ENCODE peak calls at places on chromosomes 7 and 10, in four cellular contexts. V, A, H and B are unnamed samples. For H3K4me1, the result is how much of the 10 kb centered on the place peaks cover.

GRCh38 chr10:33376976-33377657 is 42.6 kb upstream of the NRP1 start:
- DNase-seq in H (no peak), V (peak), A (peak), B (no peak)

GRCh38 chr7:155785536-155785935 is 26.7 kb downstream of the SHH start:
- DNase-seq in A (peak), V (no peak), H (no peak), B (no peak)

GRCh38 chr7:129095258-129095657 is 40.3 kb upstream of the TNPO3 start:
- DNase-seq in A (no peak), H (no peak), V (no peak), B (no peak)

GRCh38 chr7:19982841-19983835 is 209.7 kb upstream of the TMEM196 start:
- DNase-seq in A (peak), V (peak), H (peak), B (no peak)

GRCh38 chr7:229184-229964 is 37.0 kb downstream of the FAM20C start:
- DNase-seq in A (peak), H (no peak), V (peak), B (no peak)

GRCh38 chr10:62719058-62719457 is 85.5 kb upstream of the ADO start:
- DNase-seq in V (no peak), A (no peak), H (no peak), B (no peak)

GRCh38 chr7:70133291-70133690 is 535.0 kb downstream of the AUTS2 start:
- DNase-seq in V (no peak), A (no peak), H (no peak), B (no peak)

GRCh38 chr7:124764071-124764846 is 1.3 kb downstream of the GPR37 start:
- DNase-seq in V (no peak), H (peak), A (no peak), B (no peak)

GRCh38 chr7:12951397-12951801 is 264.0 kb downstream of the ARL4A start:
- DNase-seq in A (peak), V (peak), H (no peak), B (no peak)

GRCh38 chr10:84993251-84994035 is 665.1 kb downstream of the CCSER2 start:
- DNase-seq in V (no peak), A (no peak), H (no peak), B (no peak)

GRCh38 chr7:50475340-50475739 is 25.2 kb upstream of the FIGNL1 start:
- DNase-seq in V (no peak), A (no peak), H (no peak), B (no peak)

GRCh38 chr7:44990520-44991023 is 9.4 kb upstream of the CCM2 start:
- DNase-seq in A (peak), H (no peak), V (peak), B (no peak)

GRCh38 chr10:92880233-92880861 is 32.0 kb downstream of the EXOC6 start:
- DNase-seq in H (peak), V (peak), A (peak), B (no peak)

DNA sequence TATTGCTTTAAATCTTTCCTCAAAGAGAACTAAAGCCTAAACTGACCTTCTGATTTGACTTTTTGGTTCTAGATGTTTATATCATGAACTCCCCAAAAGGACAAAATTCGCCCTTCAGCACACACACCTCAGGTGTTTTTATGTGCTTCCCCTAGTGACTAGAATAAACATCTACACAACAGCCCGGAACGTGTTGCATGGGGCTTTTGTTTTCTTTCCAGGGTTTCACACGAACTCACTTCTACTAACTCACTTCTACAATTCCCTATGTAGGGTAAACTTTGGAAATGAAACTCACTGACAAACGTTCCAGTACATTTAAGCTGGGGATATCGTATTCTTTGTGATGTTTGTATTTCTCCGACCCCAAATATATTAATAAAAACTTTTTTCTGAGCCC is 1.4 kb downstream of the TRA2A start:
- DNase-seq in H (peak), V (peak), A (peak), B (no peak)
- H3K9ac ChIP-seq in H (peak), V (peak), A (peak), B (peak)

DNA sequence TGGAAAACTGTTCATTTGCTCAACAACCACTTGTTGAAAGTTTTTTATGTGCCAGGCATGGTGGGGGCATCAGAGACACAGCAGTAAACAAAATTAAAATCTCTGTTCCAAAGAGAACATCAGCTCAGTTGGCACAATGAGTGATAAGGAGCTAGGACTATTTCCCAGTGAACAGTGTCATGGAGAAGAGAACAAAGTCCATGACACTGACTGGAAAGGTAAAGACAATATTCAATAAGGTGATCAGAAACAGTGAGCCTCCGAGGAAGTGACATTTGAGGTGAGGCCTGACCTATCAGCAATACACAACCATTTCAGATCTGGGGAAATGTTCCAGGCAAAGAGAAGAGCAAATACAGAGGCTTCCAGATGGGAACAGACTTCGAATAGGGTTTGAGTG is 14.6 kb downstream of the ACSL5 start:
- DNase-seq in A (no peak), V (no peak), H (no peak), B (no peak)
- H3K4me1 ChIP-seq in A (under half), V (under half), H (under half), B (under half)

GRCh38 chr10:123157210-123157609 is 3.0 kb downstream of the BUB3 start:
- DNase-seq in H (no peak), V (peak), A (peak), B (no peak)
- H3K4me2 ChIP-seq in H (peak), V (peak), A (peak), B (no peak)

DNA sequence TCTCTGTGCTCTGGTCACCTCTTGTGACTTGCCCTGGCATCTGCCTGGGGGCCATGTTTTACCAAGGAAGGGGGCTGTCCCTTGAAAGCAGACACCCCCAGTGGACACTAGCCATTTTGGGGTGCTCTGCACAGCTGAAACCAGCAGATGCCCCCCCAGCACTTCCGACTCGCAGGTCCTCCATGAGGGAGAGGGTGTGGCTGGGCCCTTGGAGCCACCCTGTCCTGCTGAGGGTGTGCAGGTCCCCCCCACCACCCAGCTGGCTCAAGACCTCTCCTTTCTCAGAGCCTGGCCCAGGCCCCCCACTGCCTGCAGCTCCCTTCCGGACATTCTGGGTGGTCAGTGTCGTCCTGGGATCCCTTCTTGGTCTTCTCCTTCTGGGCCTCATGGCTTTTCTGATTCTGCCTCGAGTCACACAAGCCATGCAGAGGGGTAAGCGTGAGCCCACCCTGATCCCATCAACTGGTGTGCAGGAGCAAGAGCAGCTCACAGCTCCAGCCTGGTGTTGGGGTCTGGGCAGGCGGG is 12.3 kb downstream of the SCART1 start:
- DNase-seq in A (no peak), H (no peak), V (no peak), B (no peak)
- H3K9ac ChIP-seq in A (no peak), H (no peak), V (no peak), B (no peak)

DNA sequence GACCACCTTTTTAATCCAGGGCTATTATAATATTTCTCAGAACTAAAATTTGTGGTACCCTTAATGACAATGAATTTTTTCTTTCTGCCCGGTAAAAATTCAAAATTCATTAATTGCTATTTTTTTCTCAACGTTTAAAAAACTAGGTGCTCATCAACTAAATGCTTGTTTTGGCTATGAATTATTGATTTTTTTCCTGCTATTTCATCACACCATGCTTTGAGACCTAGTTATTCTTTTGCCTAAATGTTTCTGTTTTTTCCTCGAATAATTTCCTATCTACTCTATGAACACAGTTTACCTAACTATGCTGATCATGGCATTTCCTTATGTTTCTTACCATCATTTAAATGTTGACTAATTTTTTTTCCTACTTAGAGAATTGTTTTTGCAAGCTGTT is 5.6 kb upstream of the CD36 start:
- DNase-seq in H (no peak), A (no peak), V (no peak), B (no peak)
- H3K4me1 ChIP-seq in H (under half), A (under half), V (under half), B (under half)

DNA sequence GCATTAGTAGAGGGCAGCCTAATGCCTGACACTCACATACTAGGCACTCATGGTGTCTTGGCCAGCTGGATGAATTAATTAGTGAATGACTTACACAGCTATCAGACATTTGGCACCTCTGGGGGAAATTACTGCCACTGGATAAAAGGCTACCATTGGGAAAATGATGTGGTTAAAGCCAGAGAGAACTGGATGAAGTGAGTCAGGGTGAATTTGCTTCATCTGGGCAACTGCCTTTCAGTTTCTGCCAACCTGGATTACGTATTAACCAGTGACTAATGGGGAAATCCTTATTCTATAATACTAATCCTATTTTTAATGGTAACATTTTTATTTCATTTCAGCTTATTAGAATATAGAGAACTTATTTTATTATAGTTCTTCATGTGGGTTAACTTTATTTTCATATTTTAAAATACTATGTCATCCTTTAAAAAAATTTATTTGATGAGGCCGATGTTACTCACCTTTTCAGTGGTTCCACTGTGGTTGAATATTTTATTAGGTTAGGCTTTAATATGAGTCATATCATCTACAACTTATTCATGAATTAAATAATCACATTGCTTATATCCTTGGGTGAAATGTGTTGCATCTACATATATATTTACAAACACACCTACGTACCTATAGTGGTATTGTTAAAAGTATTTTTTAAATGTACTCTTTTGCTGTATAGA is 85.6 kb upstream of the CAPZA2 start:
- DNase-seq in A (peak), V (peak), H (no peak), B (peak)
- H3K4me2 ChIP-seq in A (peak), V (peak), H (no peak), B (peak)

GRCh38 chr7:101111261-101111660 is 15.6 kb upstream of the SERPINE1 start:
- DNase-seq in V (no peak), A (no peak), H (no peak), B (no peak)
- H3K9ac ChIP-seq in V (no peak), A (no peak), H (no peak), B (no peak)

DNA sequence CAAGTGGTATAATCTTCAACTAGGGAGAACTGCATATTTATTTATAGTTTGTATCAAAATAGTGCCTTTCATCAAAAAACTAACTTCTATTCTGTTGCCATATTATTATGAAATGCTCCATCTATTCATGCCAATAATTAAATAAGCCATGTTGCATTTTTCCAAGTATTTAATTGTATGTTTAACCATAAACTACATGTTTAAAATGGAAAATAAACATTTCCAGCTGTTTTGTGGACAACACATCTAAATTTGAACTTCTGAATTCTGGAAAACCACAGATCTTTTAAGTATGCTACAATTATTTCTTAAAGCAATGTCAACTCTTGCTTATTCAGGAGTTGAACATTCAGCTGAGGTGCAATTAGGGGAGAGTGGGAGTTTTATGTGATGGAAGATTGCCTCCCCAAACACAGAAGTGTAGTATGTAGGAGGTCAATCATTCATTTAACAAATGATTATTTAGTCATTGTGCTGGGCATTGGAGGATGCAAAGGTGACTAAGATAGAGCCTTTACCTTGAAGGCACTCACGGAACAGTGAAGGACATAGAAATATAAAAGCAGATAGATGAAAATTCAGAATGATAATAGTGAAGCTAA is 80.7 kb upstream of the PPP1R3C start:
- DNase-seq in H (no peak), A (no peak), V (no peak), B (no peak)
- H3K4me1 ChIP-seq in H (under half), A (under half), V (under half), B (under half)

DNA sequence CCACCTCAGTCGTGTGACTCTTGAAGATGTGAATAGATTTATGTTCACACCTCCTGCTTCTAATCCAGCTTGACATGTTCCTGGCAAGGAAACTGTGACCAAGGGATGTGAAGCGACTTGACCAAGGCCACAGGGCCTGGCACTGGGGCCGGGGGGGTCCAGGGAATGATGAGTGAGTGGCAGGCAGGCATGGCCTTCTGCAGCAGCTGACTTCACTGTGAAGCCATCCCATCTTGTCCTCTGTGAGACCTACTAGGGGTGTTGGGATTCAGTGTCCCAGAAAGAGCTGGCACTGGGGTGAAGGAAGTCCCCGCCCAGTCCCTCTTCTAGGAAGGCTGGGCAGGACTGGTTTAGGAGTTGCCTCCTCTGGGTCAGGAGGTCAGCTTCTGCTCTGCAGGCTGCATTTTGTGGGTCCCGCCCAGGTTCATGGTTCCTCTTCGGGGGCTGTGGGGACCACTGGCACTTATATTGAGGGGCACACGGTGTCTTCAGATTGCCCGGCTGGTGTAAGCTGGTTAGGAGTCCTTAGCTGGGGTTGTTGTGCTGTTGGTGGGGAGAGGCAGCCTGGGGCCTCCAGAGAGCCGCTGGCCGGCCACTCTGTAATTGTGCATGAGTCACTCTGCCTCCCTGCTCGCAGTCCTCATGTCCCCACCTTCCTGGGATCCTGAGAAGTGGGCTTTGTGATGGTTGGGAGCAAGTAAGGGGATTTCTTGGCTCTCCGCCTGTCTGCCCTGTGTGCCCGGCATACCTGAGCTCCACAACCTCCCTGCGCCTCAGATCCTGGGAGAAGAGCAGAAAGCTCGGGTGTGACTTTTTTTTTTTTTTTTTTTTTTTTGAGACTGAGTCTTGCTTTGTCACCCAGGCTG is 11.0 kb downstream of the ZMIZ1 start:
- DNase-seq in H (no peak), A (peak), V (peak), B (no peak)
- H3K4me2 ChIP-seq in H (no peak), A (peak), V (peak), B (no peak)

GRCh38 chr7:22601028-22601795 is 101.2 kb upstream of the STEAP1B start:
- DNase-seq in A (no peak), H (no peak), V (peak), B (no peak)

GRCh38 chr7:22597845-22598244 is 97.9 kb upstream of the STEAP1B start:
- DNase-seq in V (peak), H (no peak), A (peak), B (peak)

GRCh38 chr7:22598318-22598717 is 98.3 kb upstream of the STEAP1B start:
- DNase-seq in H (no peak), V (no peak), A (no peak), B (no peak)

GRCh38 chr7:22594020-22594419 is 94.0 kb upstream of the STEAP1B start:
- DNase-seq in A (no peak), V (no peak), H (no peak), B (no peak)

GRCh38 chr7:22596763-22597434 is 96.9 kb upstream of the STEAP1B start:
- DNase-seq in H (no peak), V (no peak), A (no peak), B (no peak)
- H3K9ac ChIP-seq in H (no peak), V (no peak), A (no peak), B (no peak)